ENCODE peak calls at places on chromosomes 12 and 14, in four cellular contexts. F is HEK293T, M is A549, G is IMR-90. B is an unnamed sample.

GRCh38 chr14:72830786-72831583 is 62.9 kb downstream of the DPF3 start:
- DNase-seq in F (no peak), M (no peak), G (no peak), B (no peak)

GRCh38 chr14:35333797-35334743 is 41.9 kb downstream of the PSMA6 start:
- DNase-seq in F (no peak), M (peak), G (no peak), B (peak)

GRCh38 chr14:35495278-35495677 is 38.7 kb upstream of the INSM2 start:
- DNase-seq in F (no peak), M (no peak), G (no peak), B (no peak)

GRCh38 chr12:57226588-57227314 is 2.8 kb upstream of the SHMT2 start:
- DNase-seq in F (no peak), M (no peak), G (no peak), B (peak)

GRCh38 chr14:22380511-22381455 is 208.2 kb downstream of the DAD1 start:
- DNase-seq in F (no peak), M (no peak), G (peak), B (no peak)

GRCh38 chr12:100193085-100193484 is 7.5 kb upstream of the ACTR6 start:
- DNase-seq in F (no peak), M (no peak), G (no peak), B (no peak)

GRCh38 chr12:45762185-45763110 is 32.9 kb downstream of the ARID2 start:
- DNase-seq in F (peak), M (peak), G (peak), B (no peak)

GRCh38 chr12:12836571-12836970 is 23.4 kb downstream of the DDX47 start:
- DNase-seq in F (no peak), M (no peak), G (no peak), B (no peak)

GRCh38 chr14:105502446-105503295 is 11.6 kb downstream of the TEDC1 start:
- DNase-seq in F (no peak), M (no peak), G (no peak), B (no peak)

GRCh38 chr12:114812858-114813761 is 129.1 kb upstream of the TBX3 start:
- DNase-seq in F (peak), M (peak), G (peak), B (no peak)

GRCh38 chr12:182381-182883 is 31.5 kb downstream of the SLC6A12 start:
- DNase-seq in F (no peak), M (peak), G (peak), B (no peak)

GRCh38 chr12:55700255-55701018 is 7.3 kb downstream of the ITGA7 start:
- DNase-seq in F (no peak), M (no peak), G (peak), B (no peak)

GRCh38 chr12:8823565-8824300 is 1.3 kb downstream of the A2ML1 start:
- DNase-seq in F (peak), M (peak), G (peak), B (peak)

GRCh38 chr14:99099051-99099787 is 172.8 kb downstream of the BCL11B start:
- DNase-seq in F (no peak), M (no peak), G (no peak), B (no peak)

GRCh38 chr14:23454445-23454856 is 15.1 kb upstream of the NGDN start:
- DNase-seq in F (no peak), M (no peak), G (no peak), B (peak)

GRCh38 chr14:31510222-31510621 is 22.4 kb upstream of the GPR33 start:
- DNase-seq in F (peak), M (peak), G (peak), B (peak)

GRCh38 chr14:105067140-105067968 is 2.1 kb upstream of the GPR132 start:
- DNase-seq in F (no peak), M (no peak), G (peak), B (no peak)

GRCh38 chr12:52156310-52156709 is 35.5 kb downstream of the KRT80 start:
- DNase-seq in F (no peak), M (peak), G (peak), B (no peak)

GRCh38 chr12:11705010-11705409 is 55.5 kb downstream of the ETV6 start:
- DNase-seq in F (no peak), M (peak), G (peak), B (no peak)

GRCh38 chr12:108174641-108175040 is 45.6 kb downstream of the WSCD2 start:
- DNase-seq in F (no peak), M (no peak), G (no peak), B (no peak)

GRCh38 chr12:27549231-27549800 is 25.3 kb downstream of the PPFIBP1 start:
- DNase-seq in F (no peak), M (peak), G (peak), B (no peak)

GRCh38 chr14:28603606-28604005 is 163.0 kb upstream of the FOXG1 start:
- DNase-seq in F (no peak), M (peak), G (no peak), B (no peak)

GRCh38 chr12:94149781-94150482 is 1.6 kb downstream of the PLXNC1 start:
- DNase-seq in F (no peak), M (peak), G (no peak), B (no peak)
- TF ChIP-seq BHLHE40 in F (no peak), M (no peak), G (no peak), B (no peak)

DNA sequence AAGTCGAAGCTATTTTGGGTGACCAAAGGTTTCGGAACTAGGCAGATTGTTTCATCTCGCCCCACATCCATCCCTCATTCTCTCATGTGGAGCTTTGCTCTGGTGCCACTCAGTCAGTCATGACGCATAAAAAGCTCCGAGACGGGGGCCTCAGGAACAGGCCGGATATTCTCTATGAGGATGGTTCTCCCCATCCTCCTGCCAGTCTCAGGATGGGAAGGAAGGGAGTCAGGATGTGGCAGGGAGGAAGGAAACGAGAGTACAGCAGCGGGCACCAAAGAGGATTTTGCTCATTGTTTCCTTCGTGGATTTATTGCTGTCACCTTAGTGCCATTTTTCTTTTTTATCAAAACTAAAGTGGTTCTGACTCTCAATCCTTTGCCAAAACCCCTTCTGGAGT is 253.0 kb upstream of the FKBP4 start:
- DNase-seq in F (no peak), M (no peak), G (no peak), B (no peak)
- TF ChIP-seq BHLHE40 in F (no peak), M (no peak), G (no peak), B (no peak)

DNA sequence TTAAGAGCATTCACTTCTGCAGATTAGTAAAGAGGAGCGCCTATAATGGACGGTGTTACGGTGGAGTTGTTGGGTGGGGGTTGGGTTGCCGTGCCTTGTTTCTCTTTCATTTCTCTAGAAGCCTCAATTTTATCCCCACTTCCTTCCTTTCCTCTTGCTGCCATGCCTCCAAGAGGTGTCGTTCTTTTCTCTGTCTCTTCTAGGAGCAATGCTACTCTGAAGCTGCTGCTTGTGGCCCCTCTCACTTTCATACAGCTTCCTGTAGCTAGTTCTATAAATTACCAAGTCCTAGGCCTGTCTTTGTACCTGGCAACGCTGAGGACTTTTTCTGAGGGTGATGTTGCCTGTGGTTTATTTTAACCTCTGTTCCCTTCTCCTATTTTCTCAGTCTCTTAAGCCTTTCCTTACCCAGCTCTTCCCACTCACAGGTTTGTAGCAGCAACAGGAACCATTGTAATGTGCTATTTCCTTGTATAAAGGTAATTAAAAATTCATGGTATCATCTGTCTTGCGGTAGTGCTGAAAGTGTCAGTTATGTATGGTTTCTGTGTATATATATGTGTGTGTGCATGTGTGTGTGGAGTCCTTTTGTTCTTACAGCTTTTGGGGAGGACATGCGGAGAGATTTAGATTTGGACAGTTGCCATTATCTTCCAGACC is 44.0 kb downstream of the DDHD1 start:
- DNase-seq in F (no peak), M (no peak), G (no peak), B (peak)
- TF ChIP-seq BHLHE40 in F (no peak), M (no peak), G (no peak), B (no peak)

DNA sequence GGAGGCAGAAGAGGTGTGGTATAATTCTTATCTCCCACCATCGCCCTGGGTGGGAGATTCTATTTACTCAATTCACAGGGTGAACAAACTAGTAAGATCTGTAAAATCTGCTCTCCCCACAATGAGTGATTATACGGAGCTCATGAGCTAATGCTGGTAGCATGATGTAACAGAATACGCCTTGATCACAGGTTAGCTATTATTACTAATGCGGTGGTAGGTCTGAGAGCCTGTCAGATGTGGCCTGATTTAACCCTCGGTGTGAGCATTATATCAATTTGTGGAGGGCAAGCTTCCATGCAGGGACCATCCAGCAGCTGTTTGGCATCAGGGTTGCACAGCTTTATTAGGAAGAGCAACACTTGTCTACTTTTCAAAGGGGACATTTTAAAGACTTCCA is 18.5 kb downstream of the TSHR start:
- DNase-seq in F (no peak), M (no peak), G (no peak), B (no peak)
- TF ChIP-seq BHLHE40 in F (no peak), M (no peak), G (no peak), B (no peak)

GRCh38 chr12:93102744-93103143 is 173.6 kb upstream of the EEA1 start:
- DNase-seq in F (no peak), M (no peak), G (no peak), B (no peak)

GRCh38 chr12:93103154-93103553 is 174.1 kb upstream of the EEA1 start:
- DNase-seq in F (no peak), M (no peak), G (no peak), B (no peak)

GRCh38 chr12:93101367-93101766 is 172.3 kb upstream of the EEA1 start:
- DNase-seq in F (no peak), M (no peak), G (no peak), B (no peak)

GRCh38 chr12:93100610-93101009 is 171.5 kb upstream of the EEA1 start:
- DNase-seq in F (no peak), M (no peak), G (no peak), B (no peak)

DNA sequence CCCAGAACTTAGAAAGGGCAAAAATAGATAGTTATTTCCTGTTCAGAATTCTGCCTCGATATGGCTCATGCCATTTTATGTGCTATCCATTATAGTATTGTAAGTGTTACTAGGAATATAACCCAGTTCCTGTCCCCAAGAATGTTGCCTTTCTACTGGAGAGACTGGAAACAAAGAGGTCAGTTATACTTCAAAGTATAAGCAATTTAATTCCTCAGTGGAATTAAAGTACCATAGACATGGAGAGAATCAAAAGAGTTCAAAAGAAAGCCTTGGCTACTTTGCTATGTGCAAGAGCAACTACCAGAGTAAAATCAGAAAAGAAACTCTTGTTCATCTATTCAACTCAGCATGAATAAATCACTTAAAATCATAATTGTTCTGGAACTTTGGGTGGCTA is 173.2 kb upstream of the EEA1 start:
- DNase-seq in F (no peak), M (no peak), G (no peak), B (no peak)
- TF ChIP-seq BHLHE40 in F (no peak), M (no peak), G (no peak), B (no peak)

GRCh38 chr12:1984759-1985158 is 19.5 kb downstream of the DCP1B start:
- DNase-seq in F (no peak), M (no peak), G (no peak), B (no peak)
- TF ChIP-seq BHLHE40 in F (no peak), M (no peak), G (no peak), B (no peak)

GRCh38 chr12:111045941-111046340 is 125.6 kb upstream of the MYL2 start:
- DNase-seq in F (no peak), M (no peak), G (no peak), B (no peak)
- TF ChIP-seq BHLHE40 in F (no peak), M (no peak), G (no peak), B (no peak)